ENCODE peak calls at places on chromosome 15, in nine cellular contexts. U is lower lobe of right lung, H is Peyer's patch, Z is upper lobe of right lung, K is right atrium auricular region, M is fibroblast of lung, W is ovary, S is colonic mucosa, F is tibial artery. C is an unnamed sample.

GRCh38 chr15:66701422-66702034 is 508 bp upstream of the SMAD6 start:
- DNase-seq in U (peak; percentile 70), H (peak; percentile 55), Z (peak; percentile 82), K (no peak), M (peak; percentile 72), W (peak; percentile 67), S (peak; percentile 75), F (peak; percentile 88), C (no peak)

GRCh38 chr15:62857411-62857853 is 185.1 kb upstream of the TPM1 start:
- DNase-seq in U (no peak), H (no peak), Z (no peak), K (no peak), M (peak; percentile 19), W (no peak), S (no peak), F (no peak), C (peak; percentile 92)

GRCh38 chr15:39300451-39301153 is 280.3 kb upstream of the THBS1 start:
- DNase-seq in U (no peak), H (no peak), Z (no peak), K (no peak), M (peak; percentile 87), W (no peak), S (no peak), F (no peak), C (no peak)

GRCh38 chr15:50884583-50884982 is 23.9 kb upstream of the AP4E1 start:
- DNase-seq in U (no peak), H (no peak), Z (no peak), K (no peak), M (peak; percentile 64), W (no peak), S (no peak), F (no peak), C (peak; percentile 55)

GRCh38 chr15:63221346-63221745 is 31.9 kb downstream of the RAB8B start:
- DNase-seq in U (no peak), H (peak; percentile 61), Z (no peak), K (peak; percentile 80), M (peak; percentile 48), W (no peak), S (no peak), F (no peak), C (no peak)

GRCh38 chr15:63349156-63349555 is 32.5 kb downstream of the CA12 start:
- DNase-seq in U (no peak), H (no peak), Z (no peak), K (no peak), M (no peak), W (no peak), S (no peak), F (no peak), C (no peak)

GRCh38 chr15:67089218-67090193 is 24.1 kb downstream of the SMAD3 start:
- DNase-seq in U (no peak), H (no peak), Z (no peak), K (no peak), M (peak; percentile 67), W (no peak), S (peak; percentile 45), F (no peak), C (no peak)

GRCh38 chr15:33226559-33227181 is 32.2 kb upstream of the FMN1 start:
- DNase-seq in U (no peak), H (peak; percentile 56), Z (no peak), K (no peak), M (peak; percentile 45), W (no peak), S (peak; percentile 45), F (no peak), C (no peak)

GRCh38 chr15:51203797-51204196 is 109.1 kb upstream of the TNFAIP8L3 start:
- DNase-seq in U (no peak), H (no peak), Z (no peak), K (no peak), M (peak; percentile 74), W (no peak), S (no peak), F (no peak), C (no peak)

GRCh38 chr15:65044724-65045481 is at the start of gene SLC51B:
- DNase-seq in U (peak; percentile 71), H (peak; percentile 86), Z (peak; percentile 78), K (no peak), M (no peak), W (no peak), S (peak; percentile 91), F (no peak), C (no peak)

GRCh38 chr15:77676569-77677375 is 44.1 kb upstream of the LINGO1 start:
- DNase-seq in U (no peak), H (no peak), Z (no peak), K (no peak), M (no peak), W (no peak), S (no peak), F (no peak), C (no peak)

GRCh38 chr15:59203026-59203425 is 3.6 kb upstream of the LDHAL6B start:
- DNase-seq in U (no peak), H (no peak), Z (no peak), K (no peak), M (no peak), W (no peak), S (no peak), F (no peak), C (no peak)

GRCh38 chr15:88658070-88658965 is 19.5 kb downstream of the ISG20 start:
- DNase-seq in U (no peak), H (no peak), Z (no peak), K (peak; percentile 51), M (no peak), W (no peak), S (no peak), F (peak; percentile 61), C (no peak)

GRCh38 chr15:69668963-69669362 is 216.3 kb downstream of the RPLP1 start:
- DNase-seq in U (no peak), H (peak; percentile 84), Z (no peak), K (no peak), M (no peak), W (no peak), S (no peak), F (peak; percentile 69), C (no peak)
- H3K4me3 ChIP-seq in U (no peak overlapping the region), H (no peak overlapping the region), Z (no peak overlapping the region), K (no peak overlapping the region), M (no peak overlapping the region), W (no peak overlapping the region), S (no peak overlapping the region), F (no peak overlapping the region), C (no peak overlapping the region)

DNA sequence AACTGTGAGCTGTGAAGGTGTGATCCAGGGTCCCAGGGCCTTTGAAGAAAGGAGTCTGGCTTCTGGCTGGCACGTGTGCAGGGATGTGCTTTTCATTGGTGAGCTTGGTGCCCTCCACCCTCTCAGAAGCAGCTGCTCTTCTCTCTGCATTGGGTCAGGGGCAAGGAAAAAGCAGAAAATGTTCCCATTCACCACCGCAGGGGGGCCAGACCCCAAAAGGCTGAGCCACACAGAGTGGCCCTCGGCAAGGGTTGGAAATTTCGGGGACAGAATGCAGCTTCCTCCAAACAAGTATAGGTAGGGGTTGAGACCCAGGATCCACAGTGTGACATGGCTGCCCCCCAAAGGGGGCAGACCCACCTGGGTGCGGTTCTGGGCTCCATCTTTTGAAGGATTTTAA is 2.5 kb downstream of the CSK start:
- DNase-seq in U (no peak), H (peak; percentile 41), Z (no peak), K (no peak), M (no peak), W (no peak), S (peak; percentile 19), F (no peak), C (no peak)
- TF ChIP-seq CTCF in U (no peak), H (no peak), Z (no peak), K (no peak), M (no peak), W (no peak), S (no peak), F (no peak), C (no peak)

DNA sequence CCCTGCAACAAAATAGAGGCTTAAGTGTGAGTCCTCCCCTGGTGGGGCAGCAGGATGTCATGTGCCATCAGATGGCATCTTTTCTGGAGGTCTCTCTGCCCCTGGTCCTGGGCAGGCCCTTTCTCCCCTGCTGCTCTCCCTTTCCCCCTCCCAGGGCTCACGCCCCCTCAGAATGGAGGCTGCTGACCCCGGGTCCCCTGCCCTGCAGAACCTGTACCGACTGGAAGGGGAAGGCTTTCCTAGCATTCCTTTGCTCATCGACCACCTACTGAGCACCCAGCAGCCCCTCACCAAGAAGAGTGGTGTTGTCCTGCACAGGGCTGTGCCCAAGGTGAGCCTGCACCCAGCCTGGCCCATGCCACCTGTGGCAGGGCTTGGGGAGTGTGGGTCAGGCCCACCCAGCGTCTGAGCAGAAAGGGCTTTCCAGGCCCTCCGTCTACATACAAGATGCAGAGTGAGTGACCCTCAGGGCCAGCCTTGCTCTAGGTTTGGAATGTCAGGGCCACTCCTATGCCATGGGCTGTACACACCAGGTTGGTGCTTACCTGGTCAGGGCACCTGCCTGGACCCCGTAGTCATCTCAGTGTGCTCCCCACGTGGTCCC is 7.1 kb downstream of the FES start:
- DNase-seq in U (peak; percentile 24), H (no peak), Z (no peak), K (no peak), M (no peak), W (no peak), S (no peak), F (no peak), C (no peak)
- H3K36me3 ChIP-seq in U (peaks cover 95% of the 10 kb centered on the region), H (no peaks in the 10 kb centered on the region), Z (peaks cover 97% of the 10 kb centered on the region), K (peaks cover 63% of the 10 kb centered on the region), M (peaks cover 25% of the 10 kb centered on the region), W (no peaks in the 10 kb centered on the region), S (no peaks in the 10 kb centered on the region), F (peaks cover 87% of the 10 kb centered on the region), C (no peaks in the 10 kb centered on the region)

GRCh38 chr15:30921781-30922371 is 18.2 kb downstream of the FAN1 start:
- DNase-seq in U (no peak), H (no peak), Z (no peak), K (no peak), M (peak; percentile 36), W (no peak), S (no peak), F (no peak), C (no peak)
- H3K4me3 ChIP-seq in U (no peak overlapping the region), H (no peak overlapping the region), Z (no peak overlapping the region), K (no peak overlapping the region), M (no peak overlapping the region), W (no peak overlapping the region), S (no peak overlapping the region), F (no peak overlapping the region), C (no peak overlapping the region)

GRCh38 chr15:81548350-81549116 is 174.5 kb upstream of the TMC3 start:
- DNase-seq in U (no peak), H (no peak), Z (no peak), K (no peak), M (peak; percentile 16), W (no peak), S (no peak), F (no peak), C (no peak)
- TF ChIP-seq CTCF in U (no peak), H (no peak), Z (no peak), K (no peak), M (no peak), W (no peak), S (no peak), F (no peak), C (no peak)

C was measured in keratinocyte.